ENCODE peak calls at places on chromosomes 11 and 22, in ten cellular contexts. One of them, this sample, is unnamed.

GRCh38 chr11:120712014-120712413 is 200.5 kb downstream of the GRIK4 start:
- DNase-seq in ovary: no peak
- DNase-seq in brain microvascular endothelial cell: no peak
- DNase-seq in GM23248: no peak
- DNase-seq in thyroid gland: no peak
- DNase-seq in CD8-positive, alpha-beta memory T cell: no peak
- DNase-seq in iPS DF 6.9: no peak
- DNase-seq in sigmoid colon: no peak
- DNase-seq in cardiac muscle cell: no peak
- DNase-seq in A549: no peak
- DNase-seq in this sample: no peak

GRCh38 chr11:17428930-17429329 is 40.5 kb upstream of the KCNJ11 start:
- DNase-seq in A549: no peak
- DNase-seq in CD8-positive, alpha-beta memory T cell: no peak
- DNase-seq in ovary: no peak
- DNase-seq in thyroid gland: no peak
- DNase-seq in GM23248: peak; percentile 6
- DNase-seq in brain microvascular endothelial cell: no peak
- DNase-seq in sigmoid colon: no peak
- DNase-seq in iPS DF 6.9: no peak
- DNase-seq in cardiac muscle cell: no peak
- DNase-seq in this sample: no peak

GRCh38 chr11:105298630-105299029 is 159.1 kb upstream of the CARD18 start:
- DNase-seq in ovary: no peak
- DNase-seq in thyroid gland: no peak
- DNase-seq in brain microvascular endothelial cell: peak; percentile 12
- DNase-seq in cardiac muscle cell: no peak
- DNase-seq in GM23248: peak; percentile 46
- DNase-seq in CD8-positive, alpha-beta memory T cell: no peak
- DNase-seq in A549: no peak
- DNase-seq in sigmoid colon: no peak
- DNase-seq in iPS DF 6.9: no peak
- DNase-seq in this sample: no peak

GRCh38 chr11:70570693-70571395 is 172.5 kb downstream of the CTTN start:
- DNase-seq in brain microvascular endothelial cell: no peak
- DNase-seq in iPS DF 6.9: no peak
- DNase-seq in thyroid gland: no peak
- DNase-seq in A549: no peak
- DNase-seq in cardiac muscle cell: no peak
- DNase-seq in ovary: no peak
- DNase-seq in CD8-positive, alpha-beta memory T cell: no peak
- DNase-seq in sigmoid colon: no peak
- DNase-seq in GM23248: no peak
- DNase-seq in this sample: no peak

GRCh38 chr11:130710022-130710421 is 206.3 kb downstream of the SNX19 start:
- DNase-seq in A549: no peak
- DNase-seq in cardiac muscle cell: no peak
- DNase-seq in GM23248: no peak
- DNase-seq in brain microvascular endothelial cell: no peak
- DNase-seq in ovary: no peak
- DNase-seq in sigmoid colon: no peak
- DNase-seq in CD8-positive, alpha-beta memory T cell: no peak
- DNase-seq in thyroid gland: peak; percentile 28
- DNase-seq in iPS DF 6.9: no peak
- DNase-seq in this sample: no peak

GRCh38 chr11:63670738-63671321 is 346 bp downstream of the ATL3 start:
- DNase-seq in thyroid gland: peak; percentile 75
- DNase-seq in CD8-positive, alpha-beta memory T cell: peak; percentile 5
- DNase-seq in GM23248: peak; percentile 76
- DNase-seq in ovary: peak; percentile 71
- DNase-seq in sigmoid colon: peak; percentile 77
- DNase-seq in iPS DF 6.9: no peak
- DNase-seq in cardiac muscle cell: peak; percentile 51
- DNase-seq in A549: peak; percentile 65
- DNase-seq in brain microvascular endothelial cell: no peak
- DNase-seq in this sample: peak; percentile 23

GRCh38 chr11:116869610-116870009 is 32.2 kb upstream of the APOA1 start:
- DNase-seq in CD8-positive, alpha-beta memory T cell: no peak
- DNase-seq in cardiac muscle cell: no peak
- DNase-seq in GM23248: no peak
- DNase-seq in sigmoid colon: no peak
- DNase-seq in ovary: no peak
- DNase-seq in brain microvascular endothelial cell: no peak
- DNase-seq in thyroid gland: no peak
- DNase-seq in iPS DF 6.9: no peak
- DNase-seq in A549: no peak
- DNase-seq in this sample: no peak

GRCh38 chr11:93841446-93841845 is 9.0 kb downstream of the VSTM5 start:
- DNase-seq in ovary: no peak
- DNase-seq in thyroid gland: no peak
- DNase-seq in iPS DF 6.9: no peak
- DNase-seq in sigmoid colon: no peak
- DNase-seq in A549: no peak
- DNase-seq in brain microvascular endothelial cell: no peak
- DNase-seq in CD8-positive, alpha-beta memory T cell: no peak
- DNase-seq in GM23248: no peak
- DNase-seq in cardiac muscle cell: no peak
- DNase-seq in this sample: no peak

DNA sequence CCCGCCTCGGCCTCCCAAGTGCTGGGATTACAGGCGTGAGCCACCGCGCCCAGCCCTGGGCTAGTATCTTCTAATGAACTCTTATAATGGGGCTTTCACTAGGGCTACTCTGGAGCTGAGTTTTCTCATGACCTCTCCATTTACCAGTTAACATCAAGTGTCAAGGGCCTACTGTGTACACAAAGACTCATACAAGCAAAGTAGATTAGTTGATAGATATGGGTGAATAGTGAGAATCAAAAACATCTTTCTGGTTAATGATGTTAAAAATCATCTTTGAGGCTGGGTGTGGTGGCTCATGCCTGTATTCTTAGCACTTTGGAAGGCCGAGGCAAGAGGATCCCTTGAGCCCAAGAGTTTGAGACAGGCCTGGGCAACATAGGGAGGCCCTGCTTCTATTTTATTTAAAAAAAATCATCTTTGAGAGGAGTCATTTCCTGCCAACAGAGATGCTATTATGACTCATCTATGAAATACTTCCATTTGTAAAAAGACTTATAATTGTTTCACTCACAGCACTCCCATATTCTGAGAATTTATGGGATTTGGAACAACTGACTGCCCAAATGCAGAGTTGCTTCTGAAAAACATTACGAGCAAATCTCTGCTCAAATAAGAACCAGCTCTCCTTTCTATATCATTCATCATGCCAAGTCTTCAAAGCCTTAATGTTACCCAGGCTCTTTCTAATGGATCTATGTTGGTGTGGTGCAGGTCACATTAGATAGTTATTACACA is 57.0 kb downstream of the GDPD4 start:
- DNase-seq in iPS DF 6.9: no peak
- DNase-seq in brain microvascular endothelial cell: peak; percentile 36
- DNase-seq in ovary: no peak
- DNase-seq in sigmoid colon: no peak
- DNase-seq in GM23248: peak; percentile 81
- DNase-seq in cardiac muscle cell: no peak
- DNase-seq in thyroid gland: no peak
- DNase-seq in A549: peak; percentile 24
- DNase-seq in CD8-positive, alpha-beta memory T cell: no peak
- DNase-seq in this sample: no peak
- H3K27ac ChIP-seq in iPS DF 6.9: no peak overlapping the region
- H3K27ac ChIP-seq in brain microvascular endothelial cell: peak overlapping the region; percentile 78
- H3K27ac ChIP-seq in ovary: no peak overlapping the region
- H3K27ac ChIP-seq in sigmoid colon: no peak overlapping the region
- H3K27ac ChIP-seq in GM23248: peak overlapping the region; percentile 70
- H3K27ac ChIP-seq in cardiac muscle cell: no peak overlapping the region
- H3K27ac ChIP-seq in thyroid gland: no peak overlapping the region
- H3K27ac ChIP-seq in A549: no peak overlapping the region
- H3K27ac ChIP-seq in CD8-positive, alpha-beta memory T cell: no peak overlapping the region
- H3K27ac ChIP-seq in this sample: no peak overlapping the region

DNA sequence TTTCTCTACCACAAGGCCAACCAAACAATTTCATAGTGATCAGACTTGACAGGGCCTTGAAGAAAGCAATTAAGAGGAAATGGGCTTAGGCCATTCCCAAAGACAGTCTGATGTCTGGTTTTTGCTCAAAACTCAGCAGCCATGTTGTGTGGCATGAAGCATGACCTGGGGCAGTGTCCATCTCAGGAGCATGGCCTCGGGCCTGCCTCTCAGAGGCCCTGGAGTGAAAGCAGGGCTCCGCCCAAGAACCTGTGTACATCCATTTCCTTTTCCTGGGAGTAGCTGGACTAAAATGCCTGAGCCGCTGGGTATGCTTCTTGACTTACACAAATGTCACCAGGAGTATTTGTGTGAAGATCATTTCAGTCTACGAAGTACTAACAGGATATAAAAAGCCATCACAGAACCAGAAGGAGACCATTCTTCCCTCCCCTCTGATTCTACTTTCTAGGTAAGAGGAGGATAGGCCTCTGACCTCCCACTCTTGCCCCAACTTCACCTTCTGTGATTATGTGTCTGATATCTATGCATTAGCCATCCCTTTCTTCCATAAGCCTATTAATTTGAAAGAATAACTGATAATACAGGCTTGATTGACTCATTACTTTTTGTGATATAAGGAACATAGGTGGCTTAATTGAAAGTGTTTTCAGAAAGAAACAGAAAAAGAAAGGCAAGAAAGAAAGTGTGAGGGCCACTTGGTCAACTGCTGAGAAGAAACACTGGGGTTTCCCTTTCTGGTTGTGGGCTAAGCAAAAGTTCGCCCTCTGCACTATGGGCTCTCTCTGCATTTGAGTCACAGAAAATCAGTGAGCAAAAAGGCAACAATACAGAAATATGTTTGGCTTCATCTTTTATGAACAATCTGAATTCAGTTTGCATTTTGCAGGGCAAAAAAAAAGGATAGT is 188.5 kb upstream of the MTMR2 start:
- DNase-seq in cardiac muscle cell: no peak
- DNase-seq in brain microvascular endothelial cell: no peak
- DNase-seq in thyroid gland: no peak
- DNase-seq in A549: no peak
- DNase-seq in iPS DF 6.9: no peak
- DNase-seq in CD8-positive, alpha-beta memory T cell: no peak
- DNase-seq in ovary: no peak
- DNase-seq in sigmoid colon: no peak
- DNase-seq in GM23248: peak; percentile 60
- DNase-seq in this sample: no peak
- H3K27ac ChIP-seq in cardiac muscle cell: no peak overlapping the region
- H3K27ac ChIP-seq in brain microvascular endothelial cell: no peak overlapping the region
- H3K27ac ChIP-seq in thyroid gland: no peak overlapping the region
- H3K27ac ChIP-seq in A549: no peak overlapping the region
- H3K27ac ChIP-seq in iPS DF 6.9: no peak overlapping the region
- H3K27ac ChIP-seq in CD8-positive, alpha-beta memory T cell: no peak overlapping the region
- H3K27ac ChIP-seq in ovary: no peak overlapping the region
- H3K27ac ChIP-seq in sigmoid colon: peak overlapping the region; percentile 75
- H3K27ac ChIP-seq in GM23248: peak overlapping the region; percentile 79
- H3K27ac ChIP-seq in this sample: no peak overlapping the region

GRCh38 chr11:114173836-114174235 is 114.3 kb downstream of the ZBTB16 start:
- DNase-seq in brain microvascular endothelial cell: no peak
- DNase-seq in iPS DF 6.9: no peak
- DNase-seq in sigmoid colon: no peak
- DNase-seq in GM23248: no peak
- DNase-seq in cardiac muscle cell: no peak
- DNase-seq in A549: no peak
- DNase-seq in ovary: no peak
- DNase-seq in thyroid gland: no peak
- DNase-seq in CD8-positive, alpha-beta memory T cell: no peak
- DNase-seq in this sample: no peak

GRCh38 chr11:114175706-114176105 is 116.2 kb downstream of the ZBTB16 start:
- DNase-seq in ovary: peak; percentile 32
- DNase-seq in iPS DF 6.9: no peak
- DNase-seq in CD8-positive, alpha-beta memory T cell: no peak
- DNase-seq in GM23248: no peak
- DNase-seq in thyroid gland: no peak
- DNase-seq in A549: no peak
- DNase-seq in brain microvascular endothelial cell: no peak
- DNase-seq in cardiac muscle cell: no peak
- DNase-seq in sigmoid colon: no peak
- DNase-seq in this sample: no peak

GRCh38 chr11:114176321-114176720 is 116.8 kb downstream of the ZBTB16 start:
- DNase-seq in cardiac muscle cell: no peak
- DNase-seq in CD8-positive, alpha-beta memory T cell: no peak
- DNase-seq in ovary: no peak
- DNase-seq in thyroid gland: peak; percentile 66
- DNase-seq in A549: no peak
- DNase-seq in GM23248: no peak
- DNase-seq in iPS DF 6.9: no peak
- DNase-seq in sigmoid colon: no peak
- DNase-seq in brain microvascular endothelial cell: no peak
- DNase-seq in this sample: no peak

GRCh38 chr11:114172871-114173444 is 113.4 kb downstream of the ZBTB16 start:
- DNase-seq in iPS DF 6.9: no peak
- DNase-seq in A549: no peak
- DNase-seq in brain microvascular endothelial cell: no peak
- DNase-seq in cardiac muscle cell: peak; percentile 51
- DNase-seq in GM23248: no peak
- DNase-seq in CD8-positive, alpha-beta memory T cell: no peak
- DNase-seq in sigmoid colon: no peak
- DNase-seq in ovary: no peak
- DNase-seq in thyroid gland: no peak
- DNase-seq in this sample: no peak

DNA sequence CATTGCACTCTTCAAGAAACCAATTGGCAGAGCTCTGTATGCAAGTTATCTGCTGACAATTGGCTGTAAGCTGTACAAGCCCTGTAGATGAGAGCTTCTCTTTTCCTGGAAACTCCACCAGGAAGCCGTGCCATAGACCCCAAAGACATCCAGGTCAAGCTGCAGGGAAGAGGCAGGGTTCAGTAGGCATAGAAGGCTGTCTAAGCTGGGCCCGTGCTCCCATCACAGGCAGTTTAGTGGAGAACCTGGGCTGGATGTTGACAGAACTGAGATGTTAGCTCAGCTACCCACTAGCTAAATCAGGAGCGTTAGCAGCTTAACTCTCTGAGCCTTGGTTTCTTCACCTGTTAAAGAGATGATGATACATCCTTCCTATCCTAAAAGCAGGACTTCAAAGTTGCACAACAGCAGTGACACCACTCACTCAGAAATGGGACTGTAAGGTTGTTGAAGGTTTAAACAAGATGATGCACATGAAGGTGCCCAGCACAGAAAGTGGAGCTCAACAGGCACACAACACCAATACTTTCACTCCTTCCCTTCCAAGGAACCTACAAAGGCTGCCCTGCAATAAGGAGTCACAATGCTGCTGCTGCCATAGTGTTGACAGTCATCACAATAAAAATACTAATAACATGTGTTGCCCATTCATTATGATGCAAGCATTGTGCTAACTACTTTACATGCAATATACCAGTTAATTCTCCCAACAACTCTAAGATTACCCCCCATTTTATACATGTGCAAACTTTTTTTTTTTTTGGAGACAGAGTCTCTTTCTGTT is 115.4 kb downstream of the ZBTB16 start:
- DNase-seq in brain microvascular endothelial cell: no peak
- DNase-seq in thyroid gland: no peak
- DNase-seq in CD8-positive, alpha-beta memory T cell: no peak
- DNase-seq in sigmoid colon: no peak
- DNase-seq in cardiac muscle cell: no peak
- DNase-seq in iPS DF 6.9: no peak
- DNase-seq in A549: no peak
- DNase-seq in ovary: no peak
- DNase-seq in GM23248: no peak
- DNase-seq in this sample: no peak
- H3K27ac ChIP-seq in brain microvascular endothelial cell: no peak overlapping the region
- H3K27ac ChIP-seq in thyroid gland: peak overlapping the region; percentile 100
- H3K27ac ChIP-seq in CD8-positive, alpha-beta memory T cell: no peak overlapping the region
- H3K27ac ChIP-seq in sigmoid colon: peak overlapping the region; percentile 99
- H3K27ac ChIP-seq in cardiac muscle cell: no peak overlapping the region
- H3K27ac ChIP-seq in iPS DF 6.9: no peak overlapping the region
- H3K27ac ChIP-seq in A549: no peak overlapping the region
- H3K27ac ChIP-seq in ovary: peak overlapping the region; percentile 54
- H3K27ac ChIP-seq in GM23248: no peak overlapping the region
- H3K27ac ChIP-seq in this sample: peak overlapping the region; percentile 99

DNA sequence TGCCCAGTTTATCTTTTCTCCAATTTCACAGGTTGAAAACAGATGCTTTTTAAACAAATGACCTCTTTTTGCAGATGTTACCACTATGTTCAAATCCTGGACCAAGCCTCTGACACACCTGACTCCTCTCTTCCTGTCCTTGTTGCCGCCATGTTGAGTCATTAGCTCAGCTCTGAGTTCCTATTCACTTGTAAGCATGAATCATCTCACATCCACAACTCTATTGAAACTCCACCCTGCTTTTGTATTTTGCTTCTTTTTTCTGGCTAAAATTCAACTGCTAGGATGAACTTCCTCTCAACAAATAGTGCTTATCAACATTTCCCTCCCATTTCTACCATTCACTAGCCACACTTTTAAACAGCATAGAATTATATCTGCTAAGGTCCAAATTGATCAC is 4.1 kb downstream of the JOSD1 start:
- DNase-seq in brain microvascular endothelial cell: peak; percentile 80
- DNase-seq in GM23248: peak; percentile 94
- DNase-seq in thyroid gland: no peak
- DNase-seq in CD8-positive, alpha-beta memory T cell: no peak
- DNase-seq in A549: peak; percentile 61
- DNase-seq in sigmoid colon: no peak
- DNase-seq in ovary: no peak
- DNase-seq in iPS DF 6.9: no peak
- DNase-seq in cardiac muscle cell: no peak
- DNase-seq in this sample: no peak
- H3K27ac ChIP-seq in brain microvascular endothelial cell: peak overlapping the region; percentile 77
- H3K27ac ChIP-seq in GM23248: peak overlapping the region; percentile 97
- H3K27ac ChIP-seq in thyroid gland: peak overlapping the region; percentile 56
- H3K27ac ChIP-seq in CD8-positive, alpha-beta memory T cell: no peak overlapping the region
- H3K27ac ChIP-seq in A549: peak overlapping the region; percentile 56
- H3K27ac ChIP-seq in sigmoid colon: peak overlapping the region; percentile 68
- H3K27ac ChIP-seq in ovary: no peak overlapping the region
- H3K27ac ChIP-seq in iPS DF 6.9: no peak overlapping the region
- H3K27ac ChIP-seq in cardiac muscle cell: no peak overlapping the region
- H3K27ac ChIP-seq in this sample: peak overlapping the region; percentile 27